ENCODE peak calls at places on chromosomes 6 and 20, in ten cellular contexts. E is psoas muscle, P is tibial artery, D is A549, U is IMR-90, O is endodermal cell, K is cardiac muscle cell, T is colonic mucosa, H is Peyer's patch, R is upper lobe of right lung. X is an unnamed sample.

GRCh38 chr6:157761926-157762325 is 61.1 kb upstream of the SNX9 start:
- DNase-seq in E (no peak), P (no peak), D (no peak), U (no peak), O (no peak), K (no peak), T (no peak), H (no peak), R (no peak), X (no peak)

GRCh38 chr6:63553208-63553607 is 19.1 kb upstream of the LOC128125822 start:
- DNase-seq in E (no peak), P (no peak), D (no peak), U (no peak), O (no peak), K (no peak), T (no peak), H (no peak), R (no peak), X (no peak)

GRCh38 chr6:12034349-12034748 is 22.2 kb downstream of the HIVEP1 start:
- DNase-seq in E (no peak), P (no peak), D (no peak), U (no peak), O (no peak), K (no peak), T (no peak), H (no peak), R (no peak), X (peak; percentile 24)

GRCh38 chr6:85079761-85080160 is 315.4 kb upstream of the TBX18 start:
- DNase-seq in E (no peak), P (no peak), D (no peak), U (no peak), O (no peak), K (no peak), T (no peak), H (no peak), R (no peak), X (no peak)

GRCh38 chr20:22341508-22341907 is 242.9 kb downstream of the FOXA2 start:
- DNase-seq in E (no peak), P (no peak), D (peak; percentile 64), U (no peak), O (no peak), K (peak; percentile 2), T (no peak), H (no peak), R (no peak), X (peak; percentile 49)

GRCh38 chr6:78629154-78629721 is 238.1 kb upstream of the IRAK1BP1 start:
- DNase-seq in E (no peak), P (no peak), D (no peak), U (peak; percentile 14), O (peak; percentile 61), K (peak; percentile 65), T (no peak), H (no peak), R (no peak), X (no peak)

GRCh38 chr6:29947292-29947980 is 5.1 kb downstream of the HLA-A start:
- DNase-seq in E (no peak), P (no peak), D (no peak), U (no peak), O (no peak), K (no peak), T (no peak), H (no peak), R (no peak), X (peak; percentile 12)

GRCh38 chr20:53869466-53870258 is 200.7 kb downstream of the BCAS1 start:
- DNase-seq in E (no peak), P (peak; percentile 60), D (peak; percentile 93), U (peak; percentile 74), O (peak; percentile 91), K (peak; percentile 83), T (peak; percentile 92), H (peak; percentile 86), R (no peak), X (peak; percentile 70)

GRCh38 chr20:24353135-24353694 is 116.2 kb upstream of the SYNDIG1 start:
- DNase-seq in E (no peak), P (no peak), D (no peak), U (no peak), O (no peak), K (no peak), T (no peak), H (no peak), R (no peak), X (no peak)

GRCh38 chr6:109008951-109009760 is 85.5 kb downstream of the SESN1 start:
- DNase-seq in E (peak; percentile 97), P (peak; percentile 96), D (peak; percentile 77), U (peak; percentile 82), O (peak; percentile 96), K (peak; percentile 95), T (peak; percentile 96), H (peak; percentile 97), R (peak; percentile 98), X (peak; percentile 88)

GRCh38 chr20:40497781-40498691 is 191.0 kb downstream of the MAFB start:
- DNase-seq in E (peak; percentile 73), P (peak; percentile 76), D (no peak), U (no peak), O (no peak), K (peak; percentile 50), T (no peak), H (no peak), R (peak; percentile 84), X (no peak)

GRCh38 chr6:154410619-154411044 is 54.0 kb upstream of the IPCEF1 start:
- DNase-seq in E (no peak), P (peak; percentile 42), D (peak; percentile 82), U (peak; percentile 97), O (no peak), K (peak; percentile 97), T (no peak), H (no peak), R (no peak), X (peak; percentile 60)

GRCh38 chr20:23528867-23529431 is 38.0 kb downstream of the CST8 start:
- DNase-seq in E (no peak), P (no peak), D (peak; percentile 12), U (no peak), O (peak; percentile 61), K (no peak), T (no peak), H (no peak), R (no peak), X (no peak)

GRCh38 chr20:8633366-8633765 is 435.5 kb upstream of the PLCB4 start:
- DNase-seq in E (no peak), P (no peak), D (no peak), U (peak; percentile 59), O (no peak), K (peak; percentile 27), T (no peak), H (no peak), R (no peak), X (no peak)

GRCh38 chr6:108673602-108674001 is 112.9 kb downstream of the FOXO3 start:
- DNase-seq in E (no peak), P (no peak), D (peak; percentile 27), U (peak; percentile 29), O (no peak), K (no peak), T (peak; percentile 85), H (no peak), R (no peak), X (no peak)

GRCh38 chr6:73985891-73986290 is 289.9 kb downstream of the CD109 start:
- DNase-seq in E (no peak), P (no peak), D (peak; percentile 24), U (no peak), O (peak; percentile 58), K (no peak), T (no peak), H (no peak), R (no peak), X (no peak)

GRCh38 chr6:170378502-170378901 is 71.9 kb downstream of the FAM120B start:
- DNase-seq in E (no peak), P (no peak), D (no peak), U (no peak), O (no peak), K (no peak), T (no peak), H (no peak), R (no peak), X (no peak)

DNA sequence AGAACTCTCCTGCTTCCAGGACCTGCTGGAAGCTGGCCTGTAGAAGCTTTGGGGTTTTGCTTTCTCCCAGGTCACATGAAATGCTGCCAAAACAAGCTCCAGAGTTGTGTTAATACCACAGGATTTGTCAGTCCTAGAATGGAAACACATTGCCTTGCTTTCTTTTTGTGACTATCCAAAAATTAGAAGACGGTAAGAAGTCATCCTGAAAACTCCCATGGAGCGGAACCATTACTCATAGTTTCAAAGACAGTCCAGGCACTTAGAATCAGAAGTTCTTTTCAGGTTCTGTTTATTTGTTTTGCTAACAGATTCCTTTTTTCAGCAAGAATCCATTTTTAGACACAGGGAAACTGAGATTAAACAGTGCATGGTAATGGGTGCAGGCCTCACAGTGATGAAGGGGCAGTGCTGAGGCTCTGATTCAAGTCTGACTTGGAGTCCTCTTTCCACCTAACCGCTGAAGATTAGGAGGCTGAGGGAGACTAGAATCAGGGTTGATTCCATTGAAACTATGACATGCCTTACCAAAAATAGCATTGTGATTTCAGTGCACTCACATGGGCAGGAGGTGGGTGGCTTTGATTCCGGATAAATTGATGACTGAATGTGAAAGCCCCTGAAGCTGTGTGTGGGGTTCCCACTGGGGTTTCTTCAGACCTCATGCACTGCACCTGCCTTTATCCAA is 72.2 kb upstream of the NAA20 start:
- DNase-seq in E (no peak), P (no peak), D (no peak), U (peak; percentile 67), O (no peak), K (peak; percentile 32), T (no peak), H (no peak), R (no peak), X (no peak)
- H3K4me1 ChIP-seq in E (peaks cover 46% of the 10 kb centered on the region), P (peaks cover 40% of the 10 kb centered on the region), D (peaks cover 6% of the 10 kb centered on the region), U (peaks cover 17% of the 10 kb centered on the region), O (peaks cover 5% of the 10 kb centered on the region), K (peaks cover 19% of the 10 kb centered on the region), T (peaks cover 11% of the 10 kb centered on the region), H (no peaks in the 10 kb centered on the region), R (peaks cover 56% of the 10 kb centered on the region), X (peaks cover 9% of the 10 kb centered on the region)

DNA sequence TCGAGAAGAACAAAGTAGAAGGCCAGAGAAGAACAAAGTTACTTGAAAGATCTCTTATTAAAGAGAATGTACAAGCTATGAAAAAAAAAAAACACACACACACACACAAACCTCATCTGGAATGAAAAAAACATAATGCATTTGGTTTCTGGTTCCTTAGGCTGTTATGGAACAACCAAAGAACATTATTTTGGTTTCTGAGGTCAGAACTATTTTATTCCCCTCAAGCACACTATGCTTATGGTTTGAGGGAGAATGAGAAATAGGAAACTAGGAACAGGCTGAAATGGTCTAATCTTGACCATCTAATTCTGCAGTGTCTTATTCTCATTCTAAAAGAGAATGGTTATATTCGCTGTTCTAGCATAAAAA is 8.8 kb downstream of the PRDM1 start:
- DNase-seq in E (no peak), P (no peak), D (no peak), U (no peak), O (no peak), K (no peak), T (no peak), H (no peak), R (no peak), X (no peak)
- H3K4me1 ChIP-seq in E (peaks cover 6% of the 10 kb centered on the region), P (no peaks in the 10 kb centered on the region), D (peaks cover 31% of the 10 kb centered on the region), U (peaks cover 5% of the 10 kb centered on the region), O (peaks cover 10% of the 10 kb centered on the region), K (peaks cover 23% of the 10 kb centered on the region), T (no peaks in the 10 kb centered on the region), H (peaks cover 7% of the 10 kb centered on the region), R (peaks cover 20% of the 10 kb centered on the region), X (no peaks in the 10 kb centered on the region)

GRCh38 chr6:41643899-41644269 is 5.6 kb downstream of the MDFI start:
- DNase-seq in E (no peak), P (no peak), D (no peak), U (no peak), O (peak; percentile 37), K (no peak), T (no peak), H (no peak), R (peak; percentile 48), X (no peak)
- H3K4me1 ChIP-seq in E (no peaks in the 10 kb centered on the region), P (peaks cover 16% of the 10 kb centered on the region), D (no peaks in the 10 kb centered on the region), U (no peaks in the 10 kb centered on the region), O (peaks cover 8% of the 10 kb centered on the region), K (peaks cover 28% of the 10 kb centered on the region), T (no peaks in the 10 kb centered on the region), H (no peaks in the 10 kb centered on the region), R (peaks cover 8% of the 10 kb centered on the region), X (peaks cover 79% of the 10 kb centered on the region)

GRCh38 chr6:126034671-126035070 is 48.3 kb downstream of the TRMT11 start:
- DNase-seq in E (no peak), P (no peak), D (no peak), U (no peak), O (no peak), K (no peak), T (no peak), H (no peak), R (no peak), X (no peak)
- H3K4me1 ChIP-seq in E (no peaks in the 10 kb centered on the region), P (peaks cover 14% of the 10 kb centered on the region), D (peaks cover 42% of the 10 kb centered on the region), U (peaks cover under 1% of the 10 kb centered on the region), O (no peaks in the 10 kb centered on the region), K (peaks cover 51% of the 10 kb centered on the region), T (no peaks in the 10 kb centered on the region), H (no peaks in the 10 kb centered on the region), R (peaks cover 4% of the 10 kb centered on the region), X (no peaks in the 10 kb centered on the region)